ENCODE peak calls at places on chromosomes 16 and 17, in four cellular contexts. P is HepG2, L is GM12878, C is H1. K is an unnamed sample.

GRCh38 chr17:65362826-65363225 is 198.6 kb downstream of the AXIN2 start:
- DNase-seq in P (no peak), L (no peak), C (no peak), K (no peak)

GRCh38 chr17:48335858-48336500 is 94.0 kb downstream of the SKAP1 start:
- DNase-seq in P (peak), L (peak), C (no peak), K (peak)

GRCh38 chr16:85906349-85906748 is 7.4 kb downstream of the IRF8 start:
- DNase-seq in P (no peak), L (no peak), C (no peak), K (no peak)

GRCh38 chr17:850828-851759 is 68.9 kb downstream of the MRM3 start:
- DNase-seq in P (no peak), L (no peak), C (no peak), K (no peak)

GRCh38 chr17:72575542-72576233 is 454.9 kb downstream of the SOX9 start:
- DNase-seq in P (peak), L (no peak), C (no peak), K (no peak)

GRCh38 chr17:41519501-41520224 is 973 bp upstream of the KRT15 start:
- DNase-seq in P (no peak), L (no peak), C (no peak), K (no peak)

GRCh38 chr17:42918902-42919521 is 18.4 kb downstream of the G6PC1 start:
- DNase-seq in P (peak), L (no peak), C (no peak), K (no peak)

GRCh38 chr17:61454095-61454931 is 2.1 kb downstream of the TBX4 start:
- DNase-seq in P (no peak), L (no peak), C (no peak), K (no peak)

GRCh38 chr17:5509482-5509881 is 23.1 kb downstream of the MIS12 start:
- DNase-seq in P (no peak), L (no peak), C (no peak), K (no peak)

GRCh38 chr16:85616608-85617311 is 3.6 kb downstream of the GSE1 start:
- DNase-seq in P (no peak), L (peak), C (no peak), K (no peak)

GRCh38 chr17:46866747-46867146 is 15.4 kb downstream of the WNT9B start:
- DNase-seq in P (no peak), L (no peak), C (no peak), K (no peak)

GRCh38 chr16:23482778-23483177 is 27.5 kb downstream of the GGA2 start:
- DNase-seq in P (no peak), L (no peak), C (no peak), K (no peak)

GRCh38 chr17:38789185-38789584 is 10.2 kb downstream of the PIP4K2B start:
- DNase-seq in P (no peak), L (no peak), C (no peak), K (no peak)

GRCh38 chr17:78315355-78316114 is 44.3 kb downstream of the SOCS3 start:
- DNase-seq in P (peak), L (peak), C (peak), K (no peak)
- TF ChIP-seq SP1 in P (no peak), L (no peak), C (no peak), K (no peak)

GRCh38 chr17:76879691-76880090 is 11.5 kb downstream of the MGAT5B start:
- DNase-seq in P (no peak), L (no peak), C (no peak), K (no peak)
- TF ChIP-seq SUZ12 in P (no peak), L (no peak), C (no peak), K (no peak)

GRCh38 chr16:80846275-80847013 is 42.0 kb upstream of the CDYL2 start:
- DNase-seq in P (no peak), L (no peak), C (no peak), K (no peak)

GRCh38 chr16:80852261-80852872 is 48.0 kb upstream of the CDYL2 start:
- DNase-seq in P (peak), L (no peak), C (peak), K (peak)
- TF ChIP-seq SP1 in P (no peak), L (no peak), C (no peak), K (no peak)

GRCh38 chr16:1613728-1614225 is 1.6 kb downstream of the CRAMP1 start:
- DNase-seq in P (no peak), L (no peak), C (no peak), K (no peak)

GRCh38 chr16:1614226-1615102 is 2.3 kb downstream of the CRAMP1 start:
- DNase-seq in P (no peak), L (no peak), C (no peak), K (peak)

GRCh38 chr16:1612320-1613111 is at the start of gene CRAMP1:
- DNase-seq in P (no peak), L (no peak), C (no peak), K (peak)

GRCh38 chr16:1610841-1611653 is 825 bp downstream of the IFT140 start:
- DNase-seq in P (no peak), L (no peak), C (no peak), K (no peak)

DNA sequence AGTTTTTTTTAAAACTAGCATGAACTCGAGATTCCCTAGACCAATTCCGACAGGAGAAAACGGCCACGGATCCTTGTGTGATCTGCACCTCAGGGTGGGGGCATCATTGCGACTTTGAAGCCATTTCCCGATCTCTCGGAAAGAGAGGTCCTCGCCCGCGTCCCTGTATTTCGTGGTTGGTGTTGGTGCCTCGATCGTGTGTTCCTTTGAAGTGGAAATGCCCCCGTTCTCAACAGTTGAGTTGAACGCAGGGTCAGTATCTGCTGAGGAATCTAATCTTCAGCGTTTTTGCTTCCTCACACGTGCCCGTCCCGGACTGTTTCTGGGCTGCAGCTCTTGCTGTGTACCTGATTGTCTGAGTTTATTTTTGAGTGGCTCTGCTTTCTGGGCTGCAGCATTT is 1.1 kb downstream of the CRAMP1 start:
- DNase-seq in P (no peak), L (no peak), C (no peak), K (no peak)
- TF ChIP-seq SUZ12 in P (no peak), L (no peak), C (peak), K (no peak)

K was measured in HEK293T.